ENCODE peak calls at places on chromosome 6, in eight cellular contexts. F, X, I, D, W, C, H and M are unnamed samples.

GRCh38 chr6:131199568-131200272 is 64.5 kb downstream of the AKAP7 start:
- DNase-seq in F (no peak), X (peak; percentile 9), I (peak; percentile 90), D (peak; percentile 58), W (peak; percentile 55), C (peak; percentile 65), H (peak; percentile 72), M (peak; percentile 85)

GRCh38 chr6:44475779-44476434 is 88.4 kb downstream of the CDC5L start:
- DNase-seq in F (no peak), X (peak; percentile 78), I (peak; percentile 53), D (peak; percentile 46), W (peak; percentile 65), C (peak; percentile 60), H (peak; percentile 65), M (peak; percentile 87)

GRCh38 chr6:109450801-109451200 is 4.8 kb downstream of the MICAL1 start:
- DNase-seq in F (no peak), X (no peak), I (no peak), D (no peak), W (no peak), C (no peak), H (no peak), M (no peak)

GRCh38 chr6:1383729-1384548 is 5.4 kb upstream of the FOXF2 start:
- DNase-seq in F (no peak), X (no peak), I (no peak), D (no peak), W (no peak), C (no peak), H (no peak), M (no peak)

GRCh38 chr6:144063246-144063743 is 32.1 kb downstream of the SF3B5 start:
- DNase-seq in F (no peak), X (no peak), I (no peak), D (no peak), W (no peak), C (no peak), H (no peak), M (peak; percentile 59)

GRCh38 chr6:143264996-143265734 is 185.3 kb downstream of the ADAT2 start:
- DNase-seq in F (no peak), X (no peak), I (no peak), D (no peak), W (no peak), C (no peak), H (no peak), M (peak; percentile 34)

GRCh38 chr6:53492860-53493634 is 51.9 kb downstream of the GCLC start:
- DNase-seq in F (peak; percentile 51), X (no peak), I (no peak), D (no peak), W (peak; percentile 58), C (peak; percentile 51), H (peak; percentile 64), M (peak; percentile 69)

GRCh38 chr6:142975272-142975805 is 30.4 kb upstream of the HIVEP2 start:
- DNase-seq in F (no peak), X (no peak), I (no peak), D (no peak), W (no peak), C (no peak), H (no peak), M (no peak)

GRCh38 chr6:43966374-43966658 is 160.9 kb downstream of the MRPL14 start:
- DNase-seq in F (no peak), X (no peak), I (no peak), D (no peak), W (no peak), C (no peak), H (no peak), M (no peak)

GRCh38 chr6:170459451-170459850 is 93.7 kb downstream of the PSMB1 start:
- DNase-seq in F (no peak), X (no peak), I (peak; percentile 35), D (no peak), W (peak; percentile 33), C (peak; percentile 21), H (peak; percentile 18), M (no peak)

GRCh38 chr6:68343901-68344300 is 291.2 kb upstream of the ADGRB3 start:
- DNase-seq in F (peak; percentile 64), X (peak; percentile 22), I (peak; percentile 1), D (no peak), W (no peak), C (peak; percentile 59), H (no peak), M (peak; percentile 79)

GRCh38 chr6:16681260-16681873 is 79.9 kb downstream of the ATXN1 start:
- DNase-seq in F (peak; percentile 45), X (no peak), I (no peak), D (no peak), W (peak; percentile 92), C (peak; percentile 98), H (peak; percentile 89), M (peak; percentile 20)

GRCh38 chr6:106316376-106316769 is 9.2 kb downstream of the ATG5 start:
- DNase-seq in F (no peak), X (no peak), I (no peak), D (no peak), W (no peak), C (no peak), H (no peak), M (no peak)

GRCh38 chr6:130396722-130397121 is 30.9 kb downstream of the TMEM200A start:
- DNase-seq in F (no peak), X (no peak), I (no peak), D (no peak), W (no peak), C (peak; percentile 55), H (no peak), M (no peak)

GRCh38 chr6:79467716-79468115 is 69.5 kb downstream of the LCA5 start:
- DNase-seq in F (no peak), X (no peak), I (peak; percentile 12), D (no peak), W (peak; percentile 29), C (no peak), H (no peak), M (peak; percentile 57)

GRCh38 chr6:74578339-74578738 is 627.5 kb downstream of the COL12A1 start:
- DNase-seq in F (no peak), X (no peak), I (no peak), D (no peak), W (peak; percentile 28), C (peak; percentile 92), H (peak; percentile 98), M (no peak)

GRCh38 chr6:69427882-69428281 is 368.9 kb downstream of the LMBRD1 start:
- DNase-seq in F (no peak), X (no peak), I (no peak), D (no peak), W (no peak), C (no peak), H (no peak), M (no peak)

GRCh38 chr6:31350973-31351733 is 5.8 kb downstream of the HLA-B start:
- DNase-seq in F (no peak), X (no peak), I (no peak), D (no peak), W (no peak), C (no peak), H (no peak), M (no peak)

GRCh38 chr6:118750143-118750542 is 98.8 kb upstream of the CEP85L start:
- DNase-seq in F (no peak), X (no peak), I (no peak), D (no peak), W (no peak), C (peak; percentile 84), H (no peak), M (no peak)

GRCh38 chr6:111952821-111953535 is 79.7 kb upstream of the FYN start:
- DNase-seq in F (no peak), X (no peak), I (peak; percentile 7), D (no peak), W (no peak), C (peak; percentile 35), H (peak; percentile 87), M (peak; percentile 45)

GRCh38 chr6:167676000-167676665 is 150.6 kb upstream of the AFDN start:
- DNase-seq in F (no peak), X (no peak), I (no peak), D (no peak), W (no peak), C (no peak), H (no peak), M (no peak)

GRCh38 chr6:38427492-38428210 is 212.1 kb downstream of the BTBD9 start:
- DNase-seq in F (no peak), X (no peak), I (no peak), D (no peak), W (no peak), C (no peak), H (no peak), M (peak; percentile 97)

GRCh38 chr6:25706314-25707014 is 48.1 kb upstream of the SLC17A4 start:
- DNase-seq in F (no peak), X (no peak), I (no peak), D (no peak), W (no peak), C (peak; percentile 14), H (no peak), M (peak; percentile 88)

GRCh38 chr6:79453558-79454042 is 83.6 kb downstream of the LCA5 start:
- DNase-seq in F (no peak), X (no peak), I (no peak), D (no peak), W (no peak), C (peak; percentile 63), H (peak; percentile 53), M (peak; percentile 87)

GRCh38 chr6:3769610-3770009 is 18.1 kb upstream of the PXDC1 start:
- DNase-seq in F (no peak), X (no peak), I (no peak), D (no peak), W (no peak), C (peak; percentile 81), H (peak; percentile 63), M (no peak)

GRCh38 chr6:130233332-130233731 is 10.6 kb upstream of the SAMD3 start:
- DNase-seq in F (no peak), X (no peak), I (no peak), D (no peak), W (peak; percentile 14), C (peak; percentile 29), H (peak; percentile 45), M (no peak)

GRCh38 chr6:27230758-27231111 is 16.8 kb upstream of the PRSS16 start:
- DNase-seq in F (no peak), X (no peak), I (no peak), D (no peak), W (no peak), C (no peak), H (no peak), M (peak; percentile 56)

GRCh38 chr6:12327391-12327790 is 37.2 kb downstream of the EDN1 start:
- DNase-seq in F (no peak), X (no peak), I (no peak), D (no peak), W (peak; percentile 63), C (peak; percentile 41), H (peak; percentile 60), M (no peak)

GRCh38 chr6:42404494-42404893 is 47.2 kb downstream of the TRERF1 start:
- DNase-seq in F (no peak), X (no peak), I (no peak), D (no peak), W (peak; percentile 76), C (peak; percentile 62), H (peak; percentile 59), M (peak; percentile 44)

GRCh38 chr6:130377371-130377770 is 11.6 kb downstream of the TMEM200A start:
- DNase-seq in F (no peak), X (no peak), I (no peak), D (no peak), W (no peak), C (peak; percentile 50), H (no peak), M (no peak)

GRCh38 chr6:103729658-103730057 is 1130.1 kb downstream of the HACE1 start:
- DNase-seq in F (no peak), X (no peak), I (no peak), D (no peak), W (no peak), C (no peak), H (no peak), M (no peak)

GRCh38 chr6:101397199-101397598 is 3.7 kb downstream of the GRIK2 start:
- DNase-seq in F (peak; percentile 84), X (no peak), I (no peak), D (no peak), W (no peak), C (peak; percentile 32), H (peak; percentile 12), M (peak; percentile 92)